ENCODE peak calls at places on chromosomes 16 and 17, in four cellular contexts. F, Z, A and J are unnamed samples.

GRCh38 chr16:69166221-69166833 is 20.6 kb upstream of the SNTB2 start:
- DNase-seq in F (peak), Z (peak), A (no peak), J (no peak)

GRCh38 chr16:997440-998051 is 16.0 kb downstream of the SOX8 start:
- DNase-seq in F (peak), Z (peak), A (peak), J (peak)

GRCh38 chr17:43044024-43044423 is 19.0 kb downstream of the RND2 start:
- DNase-seq in F (no peak), Z (no peak), A (no peak), J (no peak)

GRCh38 chr16:66255647-66256046 is 110.8 kb upstream of the CDH5 start:
- DNase-seq in F (no peak), Z (no peak), A (no peak), J (no peak)

GRCh38 chr16:12917246-12917645 is 15.8 kb downstream of the SHISA9 start:
- DNase-seq in F (no peak), Z (no peak), A (no peak), J (no peak)

GRCh38 chr17:7421186-7421585 is 1.1 kb downstream of the SPEM1 start:
- DNase-seq in F (no peak), Z (no peak), A (no peak), J (no peak)

GRCh38 chr16:89842471-89843408 is 14.5 kb downstream of the SPIRE2 start:
- DNase-seq in F (no peak), Z (peak), A (peak), J (no peak)

GRCh38 chr17:81512984-81513668 is 527 bp upstream of the ACTG1 start:
- DNase-seq in F (no peak), Z (peak), A (peak), J (peak)

GRCh38 chr17:39098474-39099090 is 52.9 kb downstream of the PLXDC1 start:
- DNase-seq in F (no peak), Z (no peak), A (no peak), J (no peak)

GRCh38 chr16:67702130-67702529 is 17.0 kb downstream of the GFOD2 start:
- DNase-seq in F (no peak), Z (no peak), A (no peak), J (no peak)

GRCh38 chr16:86073103-86073625 is 174.2 kb downstream of the IRF8 start:
- DNase-seq in F (no peak), Z (no peak), A (no peak), J (no peak)

GRCh38 chr17:73031472-73031871 is 61.0 kb downstream of the SLC39A11 start:
- DNase-seq in F (no peak), Z (no peak), A (no peak), J (no peak)

GRCh38 chr17:27846042-27846655 is 45.8 kb upstream of the NOS2 start:
- DNase-seq in F (no peak), Z (no peak), A (no peak), J (no peak)

GRCh38 chr17:81722184-81723120 is 10.4 kb downstream of the SLC25A10 start:
- DNase-seq in F (no peak), Z (no peak), A (peak), J (peak)

GRCh38 chr16:14955546-14956231 is 18.4 kb downstream of the NPIPA1 start:
- DNase-seq in F (no peak), Z (no peak), A (no peak), J (no peak)

GRCh38 chr16:84913315-84913714 is 93.5 kb downstream of the CRISPLD2 start:
- DNase-seq in F (no peak), Z (no peak), A (no peak), J (no peak)

GRCh38 chr17:77914440-77915254 is 43.9 kb upstream of the TNRC6C start:
- DNase-seq in F (no peak), Z (no peak), A (no peak), J (peak)

GRCh38 chr17:56812971-56813388 is 20.7 kb downstream of the C17orf67 start:
- DNase-seq in F (no peak), Z (no peak), A (no peak), J (no peak)

GRCh38 chr16:84806256-84806889 is 13.4 kb upstream of the CRISPLD2 start:
- DNase-seq in F (no peak), Z (peak), A (peak), J (peak)

GRCh38 chr16:70407811-70408274 is 31.1 kb downstream of the ST3GAL2 start:
- DNase-seq in F (no peak), Z (no peak), A (no peak), J (no peak)

GRCh38 chr17:82531431-82531881 is 11.9 kb downstream of the FOXK2 start:
- DNase-seq in F (no peak), Z (peak), A (peak), J (no peak)

GRCh38 chr16:85424260-85425060 is 188.7 kb upstream of the GSE1 start:
- DNase-seq in F (no peak), Z (no peak), A (no peak), J (no peak)

GRCh38 chr17:30326816-30327215 is 7.0 kb downstream of the TMIGD1 start:
- DNase-seq in F (no peak), Z (no peak), A (no peak), J (no peak)

GRCh38 chr17:31594416-31594815 is 202.9 kb downstream of the RAB11FIP4 start:
- DNase-seq in F (no peak), Z (no peak), A (no peak), J (no peak)

GRCh38 chr16:11218324-11218962 is 37.6 kb downstream of the SOCS1 start:
- DNase-seq in F (no peak), Z (peak), A (peak), J (no peak)

GRCh38 chr17:79095345-79096055 is 20.9 kb downstream of the ENGASE start:
- DNase-seq in F (no peak), Z (peak), A (peak), J (no peak)

GRCh38 chr17:1058423-1059130 is 61.6 kb downstream of the TIMM22 start:
- DNase-seq in F (peak), Z (peak), A (peak), J (peak)

GRCh38 chr16:56849690-56850680 is 15.0 kb upstream of the SLC12A3 start:
- DNase-seq in F (no peak), Z (no peak), A (peak), J (no peak)